ENCODE peak calls at places on chromosome 10, in six cellular contexts. P, R, V, Y, N and Z are unnamed samples.

GRCh38 chr10:86259901-86260562 is 106.6 kb downstream of the GRID1 start:
- DNase-seq in R (no peak), N (no peak), Y (no peak), P (no peak), V (no peak), Z (no peak)

GRCh38 chr10:78176320-78177012 is 142.8 kb downstream of the RPS24 start:
- DNase-seq in P (no peak), V (no peak), N (no peak), R (no peak), Y (no peak), Z (no peak)

GRCh38 chr10:98361131-98361633 is 53.8 kb downstream of the PYROXD2 start:
- DNase-seq in P (no peak), R (no peak), V (peak), N (peak), Y (peak), Z (peak)

GRCh38 chr10:108911814-108912541 is 1011.3 kb downstream of the XPNPEP1 start:
- DNase-seq in V (peak), P (no peak), Y (peak), N (no peak), R (no peak), Z (no peak)

GRCh38 chr10:72783290-72783689 is 91.3 kb downstream of the MCU start:
- DNase-seq in P (no peak), Y (peak), V (peak), R (no peak), N (no peak), Z (no peak)

GRCh38 chr10:59839576-59839975 is 66.8 kb downstream of the CCDC6 start:
- DNase-seq in P (no peak), Y (peak), V (peak), N (no peak), R (no peak), Z (no peak)

GRCh38 chr10:12703813-12704212 is 297.7 kb downstream of the CCDC3 start:
- DNase-seq in V (peak), Y (peak), R (no peak), P (peak), N (no peak), Z (no peak)

GRCh38 chr10:70733051-70733450 is 52.1 kb downstream of the TBATA start:
- DNase-seq in R (no peak), Y (no peak), V (no peak), N (no peak), P (no peak), Z (no peak)

GRCh38 chr10:3925184-3925583 is 140.2 kb upstream of the KLF6 start:
- DNase-seq in Y (no peak), V (no peak), R (no peak), P (no peak), N (no peak), Z (no peak)

GRCh38 chr10:89478085-89478738 is 57.2 kb downstream of the SLC16A12 start:
- DNase-seq in V (peak), Y (peak), N (no peak), P (no peak), R (peak), Z (no peak)

GRCh38 chr10:43877001-43877400 is 228.3 kb upstream of the ZNF32 start:
- DNase-seq in P (no peak), R (no peak), V (no peak), Y (no peak), N (no peak), Z (no peak)

GRCh38 chr10:96610817-96611216 is 24.0 kb upstream of the TM9SF3 start:
- DNase-seq in P (peak), Y (no peak), V (no peak), N (no peak), R (no peak), Z (no peak)

GRCh38 chr10:28532223-28532508 is 752 bp upstream of the WAC start:
- DNase-seq in P (peak), N (no peak), Y (no peak), V (no peak), R (peak), Z (no peak)

GRCh38 chr10:49556723-49557122 is 17.8 kb upstream of the ERCC6 start:
- DNase-seq in V (no peak), P (no peak), N (no peak), Y (no peak), R (no peak), Z (no peak)

GRCh38 chr10:131896403-131896802 is 4.4 kb upstream of the PPP2R2D start:
- DNase-seq in P (no peak), V (no peak), Y (no peak), R (no peak), N (no peak), Z (no peak)

GRCh38 chr10:68665841-68666240 is 55.2 kb upstream of the CCAR1 start:
- DNase-seq in Y (peak), P (no peak), N (no peak), V (peak), R (no peak), Z (no peak)

GRCh38 chr10:35613597-35614226 is 8.6 kb downstream of the GJD4 start:
- DNase-seq in Y (peak), V (no peak), R (peak), P (no peak), N (no peak), Z (no peak)

GRCh38 chr10:95513008-95513589 is 48.1 kb downstream of the SORBS1 start:
- DNase-seq in R (no peak), P (no peak), Y (no peak), N (no peak), V (no peak), Z (no peak)

GRCh38 chr10:79385804-79386531 is 38.7 kb downstream of the PPIF start:
- DNase-seq in V (no peak), N (peak), P (no peak), Y (no peak), R (no peak), Z (no peak)

GRCh38 chr10:93917064-93917391 is 23.2 kb downstream of the SLC35G1 start:
- DNase-seq in P (no peak), Y (no peak), N (no peak), V (no peak), R (no peak), Z (no peak)

GRCh38 chr10:4733150-4733842 is 92.7 kb upstream of the AKR1E2 start:
- DNase-seq in R (no peak), N (no peak), V (peak), P (no peak), Y (peak), Z (no peak)

GRCh38 chr10:62037166-62037831 is 135.8 kb downstream of the ARID5B start:
- DNase-seq in N (no peak), V (peak), R (no peak), Y (peak), P (no peak), Z (no peak)

GRCh38 chr10:132944510-132944909 is 2.1 kb upstream of the CFAP46 start:
- DNase-seq in N (no peak), P (no peak), R (no peak), V (no peak), Y (no peak), Z (no peak)

GRCh38 chr10:112671743-112672142 is 224.7 kb downstream of the VTI1A start:
- DNase-seq in V (no peak), P (no peak), Y (no peak), R (no peak), N (no peak), Z (no peak)

GRCh38 chr10:56449770-56450169 is 88.7 kb upstream of the ZWINT start:
- DNase-seq in V (no peak), P (no peak), Y (no peak), R (peak), N (no peak), Z (no peak)

GRCh38 chr10:73743327-73743904 is 756 bp upstream of the SEC24C start:
- DNase-seq in P (no peak), Y (no peak), N (no peak), V (no peak), R (no peak), Z (no peak)

GRCh38 chr10:88165849-88166271 is 302.4 kb downstream of the PTEN start:
- DNase-seq in Y (no peak), R (no peak), P (no peak), V (peak), N (no peak), Z (no peak)

GRCh38 chr10:32120147-32120546 is 63.9 kb upstream of the KIF5B start:
- DNase-seq in Y (no peak), P (no peak), V (no peak), R (no peak), N (no peak), Z (no peak)

GRCh38 chr10:71323407-71323806 is 4.3 kb downstream of the SLC29A3 start:
- DNase-seq in Y (no peak), N (no peak), R (peak), V (no peak), P (no peak), Z (no peak)

GRCh38 chr10:119235381-119235780 is 28.0 kb downstream of the GRK5 start:
- DNase-seq in P (no peak), N (no peak), V (no peak), Y (no peak), R (no peak), Z (no peak)